ENCODE peak calls at places on chromosomes 1 and 21, in six cellular contexts. G is CD8-positive, alpha-beta T cell; P is HEK293T; X is KG1; U is cardiac muscle cell; L is C1 segment of cervical spinal cord. V is an unnamed sample.

GRCh38 chr1:24191860-24192259 is 4.8 kb upstream of the IFNLR1 start:
- DNase-seq in G (no peak), P (no peak), X (no peak), U (no peak), L (no peak), V (no peak)

GRCh38 chr1:93338426-93338825 is 7.3 kb upstream of the DR1 start:
- DNase-seq in G (no peak), P (no peak), X (no peak), U (no peak), L (no peak), V (no peak)

GRCh38 chr1:43708006-43708412 is 673 bp downstream of the ST3GAL3 start:
- DNase-seq in G (no peak), P (no peak), X (peak), U (no peak), L (no peak), V (peak)

GRCh38 chr1:117067528-117068370 is 7.6 kb downstream of the TTF2 start:
- DNase-seq in G (no peak), P (peak), X (no peak), U (peak), L (no peak), V (peak)

GRCh38 chr1:22218618-22219250 is 75.8 kb upstream of the WNT4 start:
- DNase-seq in G (no peak), P (no peak), X (no peak), U (no peak), L (no peak), V (no peak)

GRCh38 chr21:43204638-43205037 is 35.8 kb downstream of the CRYAA start:
- DNase-seq in G (no peak), P (no peak), X (no peak), U (no peak), L (no peak), V (no peak)

GRCh38 chr21:38219049-38219628 is 37.7 kb upstream of the KCNJ15 start:
- DNase-seq in G (peak), P (peak), X (peak), U (peak), L (no peak), V (peak)

GRCh38 chr1:117683571-117684285 is 77.9 kb downstream of the TENT5C start:
- DNase-seq in G (no peak), P (no peak), X (no peak), U (no peak), L (no peak), V (no peak)

GRCh38 chr1:64093941-64094340 is 109.5 kb upstream of the UBE2U start:
- DNase-seq in G (no peak), P (no peak), X (no peak), U (no peak), L (no peak), V (no peak)

GRCh38 chr1:228063251-228064191 is 19.0 kb upstream of the ARF1 start:
- DNase-seq in G (no peak), P (no peak), X (no peak), U (no peak), L (no peak), V (no peak)

GRCh38 chr1:35644204-35644603 is 2.9 kb upstream of the PSMB2 start:
- DNase-seq in G (no peak), P (no peak), X (no peak), U (no peak), L (no peak), V (no peak)

GRCh38 chr1:89361681-89362080 is 2.2 kb upstream of the GBP6 start:
- DNase-seq in G (no peak), P (no peak), X (no peak), U (no peak), L (no peak), V (peak)

GRCh38 chr1:25099343-25099951 is 132.9 kb downstream of the SYF2 start:
- DNase-seq in G (peak), P (no peak), X (peak), U (no peak), L (peak), V (no peak)

GRCh38 chr1:168509875-168510594 is 33.8 kb downstream of the XCL2 start:
- DNase-seq in G (no peak), P (no peak), X (no peak), U (peak), L (no peak), V (no peak)

GRCh38 chr1:101112051-101112770 is 86.6 kb upstream of the DPH5 start:
- DNase-seq in G (peak), P (no peak), X (peak), U (no peak), L (no peak), V (no peak)

GRCh38 chr1:33397125-33397506 is 33.8 kb downstream of the PHC2 start:
- DNase-seq in G (no peak), P (no peak), X (no peak), U (no peak), L (no peak), V (no peak)

V was measured in NT2/D1.